ENCODE peak calls at places on chromosome 4, in five cellular contexts. C is AG04449, Z is AG10803, W is left ventricle myocardium inferior, R is epithelial cell of esophagus. I is an unnamed sample.

GRCh38 chr4:2277956-2278355 is 16.0 kb upstream of the MXD4 start:
- DNase-seq in W (no peak), R (no peak), Z (no peak), C (no peak), I (no peak)

GRCh38 chr4:8171941-8172924 is 13.6 kb upstream of the ABLIM2 start:
- DNase-seq in C (no peak), W (no peak), Z (no peak), R (no peak), I (no peak)

GRCh38 chr4:112379306-112379705 is 82.1 kb downstream of the ALPK1 start:
- DNase-seq in Z (no peak), W (no peak), R (no peak), C (no peak), I (no peak)

GRCh38 chr4:748461-748860 is 42.8 kb downstream of the PCGF3 start:
- DNase-seq in R (no peak), W (no peak), Z (no peak), C (no peak), I (no peak)

GRCh38 chr4:80007745-80008149 is 65.3 kb downstream of the ANTXR2 start:
- DNase-seq in W (no peak), R (peak; percentile 11), C (no peak), Z (no peak), I (no peak)

GRCh38 chr4:176927664-176928063 is 134.9 kb upstream of the VEGFC start:
- DNase-seq in Z (peak; percentile 76), C (peak; percentile 67), W (no peak), R (peak; percentile 84), I (peak; percentile 19)

GRCh38 chr4:6907658-6908191 is 1.9 kb upstream of the TBC1D14 start:
- DNase-seq in C (no peak), R (peak; percentile 66), Z (no peak), W (no peak), I (no peak)

GRCh38 chr4:114677346-114677979 is 78.9 kb downstream of the UGT8 start:
- DNase-seq in W (no peak), R (no peak), Z (no peak), C (no peak), I (no peak)

GRCh38 chr4:82248903-82249632 is 124.7 kb downstream of the HNRNPD start:
- DNase-seq in W (no peak), C (no peak), R (no peak), Z (no peak), I (no peak)

GRCh38 chr4:42331914-42332368 is 65.3 kb upstream of the SHISA3 start:
- DNase-seq in R (peak; percentile 21), C (no peak), Z (no peak), W (peak; percentile 56), I (no peak)

GRCh38 chr4:26885912-26886274 is 25.3 kb downstream of the STIM2 start:
- DNase-seq in Z (no peak), R (peak; percentile 19), W (no peak), C (no peak), I (no peak)

GRCh38 chr4:124044867-124045266 is 648.3 kb downstream of the SPRY1 start:
- DNase-seq in Z (no peak), C (no peak), W (no peak), R (peak; percentile 49), I (no peak)

GRCh38 chr4:27149541-27150212 is 289.0 kb downstream of the STIM2 start:
- DNase-seq in C (no peak), R (no peak), Z (peak; percentile 5), W (no peak), I (peak; percentile 65)

GRCh38 chr4:38315296-38315695 is 348.7 kb upstream of the KLF3 start:
- DNase-seq in Z (peak; percentile 57), C (no peak), W (no peak), R (no peak), I (no peak)

GRCh38 chr4:177093964-177094363 is 215.7 kb upstream of the NEIL3 start:
- DNase-seq in Z (no peak), C (no peak), R (no peak), W (no peak), I (no peak)

GRCh38 chr4:6621556-6621927 is 18.9 kb upstream of the MRFAP1 start:
- DNase-seq in C (no peak), R (no peak), W (no peak), Z (no peak), I (no peak)

GRCh38 chr4:170623899-170624298 is 534.1 kb upstream of the AADAT start:
- DNase-seq in R (no peak), W (no peak), Z (no peak), C (no peak), I (no peak)

GRCh38 chr4:40621592-40622512 is 7.8 kb downstream of the RBM47 start:
- DNase-seq in R (peak; percentile 99), C (peak; percentile 93), Z (peak; percentile 99), W (peak; percentile 64), I (peak; percentile 99)

GRCh38 chr4:142036795-142037583 is 400.6 kb downstream of the IL15 start:
- DNase-seq in Z (peak; percentile 40), R (peak; percentile 81), C (no peak), W (no peak), I (no peak)

GRCh38 chr4:128606173-128606572 is 203.3 kb upstream of the JADE1 start:
- DNase-seq in R (peak; percentile 84), W (no peak), C (no peak), Z (peak; percentile 24), I (no peak)

GRCh38 chr4:108272566-108272965 is 103.8 kb upstream of the LEF1 start:
- DNase-seq in C (no peak), W (no peak), Z (peak; percentile 3), R (peak; percentile 67), I (peak; percentile 47)

GRCh38 chr4:163300445-163300844 is 32.0 kb downstream of the NPY1R start:
- DNase-seq in Z (no peak), C (no peak), R (no peak), W (no peak), I (no peak)

GRCh38 chr4:15776871-15777648 is 1.1 kb upstream of the CD38 start:
- DNase-seq in W (no peak), R (no peak), Z (no peak), C (no peak), I (no peak)

GRCh38 chr4:21845663-21846062 is 102.9 kb downstream of the KCNIP4 start:
- DNase-seq in W (no peak), Z (peak; percentile 25), C (no peak), R (no peak), I (no peak)

GRCh38 chr4:1578301-1578781 is 105.8 kb downstream of the FAM53A start:
- DNase-seq in Z (no peak), R (no peak), W (no peak), C (no peak), I (no peak)

GRCh38 chr4:41693629-41694028 is 54.9 kb downstream of the PHOX2B start:
- DNase-seq in W (no peak), C (no peak), R (peak; percentile 56), Z (peak; percentile 18), I (peak; percentile 24)

GRCh38 chr4:158770671-158771070 is 1.8 kb downstream of the FNIP2 start:
- DNase-seq in R (no peak), C (no peak), W (no peak), Z (no peak), I (no peak)

GRCh38 chr4:39544580-39545315 is 17.5 kb upstream of the UGDH start:
- DNase-seq in Z (peak; percentile 53), W (no peak), R (no peak), C (no peak), I (no peak)

GRCh38 chr4:86893136-86893535 is 914 bp upstream of the C4orf36 start:
- DNase-seq in R (no peak), C (no peak), W (no peak), Z (no peak), I (no peak)

GRCh38 chr4:86894465-86894864 is 2.2 kb upstream of the C4orf36 start:
- DNase-seq in Z (peak; percentile 20), W (no peak), R (peak; percentile 39), C (no peak), I (no peak)

GRCh38 chr4:86895692-86896488 is 3.7 kb upstream of the C4orf36 start:
- DNase-seq in C (peak; percentile 34), R (peak; percentile 80), W (no peak), Z (peak; percentile 77), I (peak; percentile 72)

GRCh38 chr4:86892639-86892965 is 380 bp upstream of the C4orf36 start:
- DNase-seq in R (no peak), W (no peak), C (no peak), Z (no peak), I (no peak)

GRCh38 chr4:86891785-86892638 is at the start of gene C4orf36:
- DNase-seq in W (peak; percentile 50), Z (peak; percentile 40), C (no peak), R (peak; percentile 98), I (no peak)
- TF ChIP-seq CTCF in W (no peak), Z (no peak), C (no peak), R (peak; percentile 38), I (no peak)

DNA sequence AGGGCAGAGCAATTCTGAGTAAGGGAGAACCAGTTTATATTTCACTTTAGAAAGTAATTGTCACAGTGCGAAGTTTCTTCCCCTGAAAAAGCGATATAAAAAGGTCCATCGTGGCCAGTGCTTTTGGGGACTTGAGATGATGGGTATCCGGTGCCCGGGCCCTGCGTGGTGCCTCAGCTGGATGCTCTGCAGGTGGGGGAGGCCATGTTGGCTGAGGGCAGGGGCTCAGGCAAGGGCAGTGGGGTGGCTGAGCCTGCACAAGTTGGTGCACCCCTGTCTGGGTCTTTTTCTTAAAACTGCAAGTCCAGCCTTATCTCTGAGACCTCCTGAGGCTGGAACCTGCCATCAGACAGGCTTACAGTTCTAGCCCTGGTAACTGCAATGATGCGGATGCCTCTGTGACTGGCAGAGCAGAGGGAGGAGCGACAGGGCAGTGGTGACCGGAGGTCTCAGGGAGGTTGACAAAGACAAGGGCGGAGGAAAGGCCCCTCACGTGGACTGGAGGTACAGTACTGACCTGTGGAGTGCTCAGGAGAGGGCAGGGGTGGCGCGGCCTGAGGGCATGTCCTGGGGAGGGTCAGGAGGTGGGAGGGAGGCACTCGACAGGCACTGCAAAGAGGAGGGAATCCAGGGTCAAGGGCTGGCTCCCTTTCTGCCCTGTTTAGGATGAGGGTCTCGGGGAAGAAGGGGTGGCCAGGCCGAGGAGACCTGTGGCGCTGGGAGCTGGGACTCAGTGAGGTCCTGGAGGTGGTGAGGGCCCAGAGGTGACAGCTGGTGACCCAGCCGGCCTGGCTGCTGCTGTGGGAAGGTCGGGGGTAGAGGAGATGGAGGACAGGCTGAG is 1.8 kb downstream of the RGS12 start:
- DNase-seq in Z (no peak), W (no peak), R (no peak), C (no peak), I (no peak)
- H3K4me3 ChIP-seq in Z (peak overlapping the region; percentile 78), W (peak overlapping the region; percentile 98), R (no peak overlapping the region), C (no peak overlapping the region), I (peak overlapping the region; percentile 66)

DNA sequence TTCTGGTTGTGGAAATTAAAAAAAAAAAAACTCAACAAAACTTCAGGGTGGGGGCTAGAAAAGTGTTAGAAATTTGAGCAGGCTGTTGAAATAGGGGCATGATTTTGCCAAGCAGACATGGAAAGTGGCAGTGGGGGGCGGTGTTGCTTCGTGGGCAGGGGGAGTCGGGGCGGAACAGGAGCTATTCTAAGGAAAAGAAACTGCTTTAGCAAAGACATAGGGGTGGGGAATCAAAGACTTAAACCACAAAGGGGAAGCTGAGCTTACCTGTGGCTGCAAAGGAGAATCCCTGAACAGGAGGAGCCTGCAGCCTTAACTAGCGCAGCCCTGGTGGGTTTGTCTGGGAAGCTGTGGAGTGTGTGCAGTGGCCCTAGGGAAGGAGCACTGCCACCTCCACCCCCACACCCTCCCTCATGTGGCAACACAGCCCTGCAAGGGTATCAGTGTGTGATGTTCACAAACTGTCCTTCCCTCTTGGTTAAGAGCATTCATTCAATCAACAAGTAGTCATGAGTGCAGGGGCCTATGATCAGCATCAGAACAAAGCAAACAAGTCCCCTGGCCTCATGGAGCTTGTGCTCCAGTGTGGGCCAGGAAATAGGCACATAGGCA is 20.5 kb downstream of the SEL1L3 start:
- DNase-seq in Z (no peak), C (no peak), R (no peak), W (no peak), I (no peak)
- TF ChIP-seq CTCF in Z (no peak), C (no peak), R (no peak), W (no peak), I (no peak)

GRCh38 chr4:153257151-153257620 is 52.9 kb downstream of the TRIM2 start:
- DNase-seq in C (no peak), R (peak; percentile 46), W (no peak), Z (peak; percentile 65), I (no peak)
- H3K4me3 ChIP-seq in C (peak overlapping the region; percentile 42), R (no peak overlapping the region), W (no peak overlapping the region), Z (peak overlapping the region; percentile 42), I (peak overlapping the region; percentile 23)